ENCODE peak calls at places on chromosomes 13 and 19, in eight cellular contexts. H is amniotic stem cell, T is astrocyte of the cerebellum, U is sigmoid colon, R is AG09319, N is AG04449, A is NCI-H524 treated with DMSO at 0.1 percent for 48 hours, S is epithelial cell of prostate. G is an unnamed sample.

GRCh38 chr19:40592170-40592569 is 9.0 kb upstream of the LTBP4 start:
- DNase-seq in U (no peak), A (peak; percentile 65), N (no peak), H (no peak), T (no peak), R (no peak), S (no peak), G (no peak)

GRCh38 chr19:42519108-42519507 is 9.2 kb downstream of the CEACAM1 start:
- DNase-seq in H (no peak), U (no peak), A (no peak), S (no peak), T (no peak), N (no peak), R (no peak), G (no peak)

GRCh38 chr13:106063591-106064308 is 471.7 kb downstream of the EFNB2 start:
- DNase-seq in U (no peak), R (no peak), S (no peak), A (no peak), H (no peak), N (peak; percentile 26), T (no peak), G (no peak)

GRCh38 chr19:42193706-42194105 is 23.8 kb downstream of the DEDD2 start:
- DNase-seq in A (no peak), R (no peak), S (no peak), N (no peak), U (no peak), T (no peak), H (no peak), G (no peak)

GRCh38 chr19:3509566-3509989 is 3.5 kb downstream of the FZR1 start:
- DNase-seq in R (no peak), A (no peak), N (no peak), H (no peak), S (peak; percentile 70), U (no peak), T (no peak), G (no peak)

GRCh38 chr19:42274065-42274682 is 5.1 kb downstream of the CIC start:
- DNase-seq in T (no peak), U (peak; percentile 64), A (no peak), S (no peak), R (no peak), N (no peak), H (no peak), G (no peak)

GRCh38 chr19:35120492-35120891 is 4.9 kb downstream of the FXYD3 start:
- DNase-seq in S (peak; percentile 82), T (peak; percentile 5), A (peak; percentile 90), U (no peak), H (no peak), R (peak; percentile 70), N (peak; percentile 36), G (no peak)

GRCh38 chr19:45764947-45765346 is 4.1 kb downstream of the SIX5 start:
- DNase-seq in N (no peak), S (no peak), A (no peak), U (peak; percentile 66), H (no peak), R (no peak), T (no peak), G (no peak)

GRCh38 chr19:39996218-39996810 is 546 bp upstream of the ZNF546 start:
- DNase-seq in R (peak; percentile 5), H (no peak), U (no peak), S (peak; percentile 37), T (peak; percentile 34), A (peak; percentile 9), N (no peak), G (no peak)

GRCh38 chr13:34416833-34417425 is 525.1 kb upstream of the NBEA start:
- DNase-seq in T (peak; percentile 28), N (no peak), R (peak; percentile 7), A (no peak), H (no peak), S (no peak), U (peak; percentile 80), G (no peak)

GRCh38 chr13:50617134-50617721 is 226.3 kb downstream of the DLEU7 start:
- DNase-seq in U (no peak), N (peak; percentile 57), T (peak; percentile 35), A (no peak), R (no peak), H (no peak), S (peak; percentile 60), G (no peak)

GRCh38 chr13:90171649-90172048 is 1175.8 kb upstream of the MIR17HG start:
- DNase-seq in U (no peak), T (no peak), H (no peak), N (no peak), A (no peak), R (no peak), S (no peak), G (no peak)

GRCh38 chr19:57675881-57676280 is 5.9 kb upstream of the ZNF551 start:
- DNase-seq in S (no peak), H (no peak), T (no peak), R (no peak), A (no peak), N (peak; percentile 28), U (no peak), G (no peak)

GRCh38 chr13:114128624-114129522 is 3.5 kb downstream of the RASA3 start:
- DNase-seq in U (peak; percentile 87), N (no peak), A (no peak), R (peak; percentile 50), S (no peak), T (peak; percentile 82), H (peak; percentile 74), G (peak; percentile 90)

GRCh38 chr19:18191640-18192062 is 1.4 kb upstream of the MPV17L2 start:
- DNase-seq in U (no peak), A (no peak), N (no peak), H (no peak), R (no peak), T (no peak), S (peak; percentile 67), G (no peak)

GRCh38 chr19:28862238-28862637 is 350.7 kb downstream of the UQCRFS1 start:
- DNase-seq in U (no peak), T (no peak), S (no peak), R (no peak), A (no peak), N (no peak), H (no peak), G (no peak)

GRCh38 chr13:99465454-99465853 is 35.8 kb upstream of the TM9SF2 start:
- DNase-seq in N (no peak), H (no peak), R (no peak), T (no peak), U (no peak), A (peak; percentile 92), S (no peak), G (no peak)

GRCh38 chr19:13953021-13953531 is 767 bp downstream of the DCAF15 start:
- DNase-seq in R (peak; percentile 31), T (no peak), H (peak; percentile 7), S (no peak), N (no peak), U (peak; percentile 66), A (no peak), G (no peak)

GRCh38 chr13:86933676-86934075 is 737.5 kb upstream of the SLITRK5 start:
- DNase-seq in S (no peak), H (no peak), T (no peak), N (no peak), U (no peak), R (no peak), A (no peak), G (no peak)

GRCh38 chr13:27395007-27395510 is 29.4 kb upstream of the GTF3A start:
- DNase-seq in R (no peak), U (no peak), T (no peak), A (no peak), S (no peak), H (no peak), N (no peak), G (no peak)

GRCh38 chr19:29668746-29669609 is 3.7 kb downstream of the PLEKHF1 start:
- DNase-seq in S (no peak), H (no peak), A (no peak), R (no peak), N (no peak), U (peak; percentile 60), T (no peak), G (no peak)

GRCh38 chr19:38417544-38418506 is 8.2 kb downstream of the RASGRP4 start:
- DNase-seq in N (no peak), R (no peak), T (no peak), A (no peak), U (peak; percentile 80), H (no peak), S (no peak), G (peak; percentile 42)

GRCh38 chr19:2412449-2412848 is 14.9 kb downstream of the TIMM13 start:
- DNase-seq in S (no peak), U (no peak), T (no peak), H (no peak), N (no peak), R (no peak), A (no peak), G (no peak)

G was measured in CD4-positive, alpha-beta T cell.